ENCODE peak calls at places on chromosome 7, in nine cellular contexts. One of them, this sample, is unnamed.

GRCh38 chr7:34361663-34362250 is 296.3 kb upstream of the NPSR1 start:
- DNase-seq in activated T-cell treated with anti-CD3 and anti-CD28 coated beads, Interleukin-2, amount 50 U/mL, for 1 hour: no peak
- DNase-seq in choroid plexus epithelial cell: no peak
- DNase-seq in EL: no peak
- DNase-seq in epithelial cell of esophagus: no peak
- DNase-seq in NCI-H82: no peak
- DNase-seq in NCI-H345: no peak
- DNase-seq in stimulated activated CD8-positive, alpha-beta memory T cell treated with anti-CD3 and anti-CD28 coated beads, Interleukin-4, amount 100 ng/mL, for 48 hours: no peak
- DNase-seq in ELR: no peak
- DNase-seq in this sample: peak

GRCh38 chr7:49187543-49188268 is 263.4 kb downstream of the CDC14C start:
- DNase-seq in activated T-cell treated with anti-CD3 and anti-CD28 coated beads, Interleukin-2, amount 50 U/mL, for 1 hour: no peak
- DNase-seq in choroid plexus epithelial cell: no peak
- DNase-seq in EL: no peak
- DNase-seq in epithelial cell of esophagus: peak
- DNase-seq in NCI-H82: peak
- DNase-seq in NCI-H345: no peak
- DNase-seq in stimulated activated CD8-positive, alpha-beta memory T cell treated with anti-CD3 and anti-CD28 coated beads, Interleukin-4, amount 100 ng/mL, for 48 hours: no peak
- DNase-seq in ELR: no peak
- DNase-seq in this sample: peak

GRCh38 chr7:5442757-5443305 is 19.2 kb upstream of the TNRC18 start:
- DNase-seq in activated T-cell treated with anti-CD3 and anti-CD28 coated beads, Interleukin-2, amount 50 U/mL, for 1 hour: no peak
- DNase-seq in choroid plexus epithelial cell: no peak
- DNase-seq in EL: no peak
- DNase-seq in epithelial cell of esophagus: no peak
- DNase-seq in NCI-H82: peak
- DNase-seq in NCI-H345: no peak
- DNase-seq in stimulated activated CD8-positive, alpha-beta memory T cell treated with anti-CD3 and anti-CD28 coated beads, Interleukin-4, amount 100 ng/mL, for 48 hours: no peak
- DNase-seq in ELR: no peak
- DNase-seq in this sample: no peak

GRCh38 chr7:144670251-144670650 is 165.6 kb downstream of the TPK1 start:
- DNase-seq in activated T-cell treated with anti-CD3 and anti-CD28 coated beads, Interleukin-2, amount 50 U/mL, for 1 hour: no peak
- DNase-seq in choroid plexus epithelial cell: peak
- DNase-seq in EL: no peak
- DNase-seq in epithelial cell of esophagus: peak
- DNase-seq in NCI-H82: peak
- DNase-seq in NCI-H345: no peak
- DNase-seq in stimulated activated CD8-positive, alpha-beta memory T cell treated with anti-CD3 and anti-CD28 coated beads, Interleukin-4, amount 100 ng/mL, for 48 hours: no peak
- DNase-seq in ELR: no peak
- DNase-seq in this sample: peak

GRCh38 chr7:29414216-29414615 is 149.4 kb upstream of the PRR15 start:
- DNase-seq in activated T-cell treated with anti-CD3 and anti-CD28 coated beads, Interleukin-2, amount 50 U/mL, for 1 hour: no peak
- DNase-seq in choroid plexus epithelial cell: no peak
- DNase-seq in EL: no peak
- DNase-seq in epithelial cell of esophagus: no peak
- DNase-seq in NCI-H82: no peak
- DNase-seq in NCI-H345: no peak
- DNase-seq in stimulated activated CD8-positive, alpha-beta memory T cell treated with anti-CD3 and anti-CD28 coated beads, Interleukin-4, amount 100 ng/mL, for 48 hours: no peak
- DNase-seq in ELR: no peak
- DNase-seq in this sample: no peak

GRCh38 chr7:141262101-141262819 is 188.4 kb downstream of the TMEM178B start:
- DNase-seq in activated T-cell treated with anti-CD3 and anti-CD28 coated beads, Interleukin-2, amount 50 U/mL, for 1 hour: no peak
- DNase-seq in choroid plexus epithelial cell: peak
- DNase-seq in EL: peak
- DNase-seq in epithelial cell of esophagus: no peak
- DNase-seq in NCI-H82: no peak
- DNase-seq in NCI-H345: no peak
- DNase-seq in stimulated activated CD8-positive, alpha-beta memory T cell treated with anti-CD3 and anti-CD28 coated beads, Interleukin-4, amount 100 ng/mL, for 48 hours: no peak
- DNase-seq in ELR: peak
- DNase-seq in this sample: no peak

GRCh38 chr7:47557317-47557985 is 24.5 kb downstream of the TNS3 start:
- DNase-seq in activated T-cell treated with anti-CD3 and anti-CD28 coated beads, Interleukin-2, amount 50 U/mL, for 1 hour: no peak
- DNase-seq in choroid plexus epithelial cell: no peak
- DNase-seq in EL: peak
- DNase-seq in epithelial cell of esophagus: no peak
- DNase-seq in NCI-H82: no peak
- DNase-seq in NCI-H345: no peak
- DNase-seq in stimulated activated CD8-positive, alpha-beta memory T cell treated with anti-CD3 and anti-CD28 coated beads, Interleukin-4, amount 100 ng/mL, for 48 hours: no peak
- DNase-seq in ELR: peak
- DNase-seq in this sample: peak

GRCh38 chr7:128459394-128459878 is 3.8 kb downstream of the HILPDA start:
- DNase-seq in activated T-cell treated with anti-CD3 and anti-CD28 coated beads, Interleukin-2, amount 50 U/mL, for 1 hour: peak
- DNase-seq in choroid plexus epithelial cell: peak
- DNase-seq in EL: peak
- DNase-seq in epithelial cell of esophagus: peak
- DNase-seq in NCI-H82: peak
- DNase-seq in NCI-H345: peak
- DNase-seq in stimulated activated CD8-positive, alpha-beta memory T cell treated with anti-CD3 and anti-CD28 coated beads, Interleukin-4, amount 100 ng/mL, for 48 hours: peak
- DNase-seq in ELR: peak
- DNase-seq in this sample: peak

GRCh38 chr7:117143580-117143979 is 179.3 kb downstream of the WNT2 start:
- DNase-seq in activated T-cell treated with anti-CD3 and anti-CD28 coated beads, Interleukin-2, amount 50 U/mL, for 1 hour: no peak
- DNase-seq in choroid plexus epithelial cell: no peak
- DNase-seq in EL: peak
- DNase-seq in epithelial cell of esophagus: peak
- DNase-seq in NCI-H82: no peak
- DNase-seq in NCI-H345: no peak
- DNase-seq in stimulated activated CD8-positive, alpha-beta memory T cell treated with anti-CD3 and anti-CD28 coated beads, Interleukin-4, amount 100 ng/mL, for 48 hours: no peak
- DNase-seq in ELR: peak
- DNase-seq in this sample: no peak

GRCh38 chr7:55063633-55064032 is 44.8 kb downstream of the EGFR start:
- DNase-seq in activated T-cell treated with anti-CD3 and anti-CD28 coated beads, Interleukin-2, amount 50 U/mL, for 1 hour: no peak
- DNase-seq in choroid plexus epithelial cell: peak
- DNase-seq in EL: peak
- DNase-seq in epithelial cell of esophagus: peak
- DNase-seq in NCI-H82: no peak
- DNase-seq in NCI-H345: no peak
- DNase-seq in stimulated activated CD8-positive, alpha-beta memory T cell treated with anti-CD3 and anti-CD28 coated beads, Interleukin-4, amount 100 ng/mL, for 48 hours: no peak
- DNase-seq in ELR: peak
- DNase-seq in this sample: no peak

GRCh38 chr7:90173127-90173844 is 19.0 kb downstream of the STEAP1 start:
- DNase-seq in activated T-cell treated with anti-CD3 and anti-CD28 coated beads, Interleukin-2, amount 50 U/mL, for 1 hour: no peak
- DNase-seq in choroid plexus epithelial cell: peak
- DNase-seq in EL: no peak
- DNase-seq in epithelial cell of esophagus: no peak
- DNase-seq in NCI-H82: no peak
- DNase-seq in NCI-H345: no peak
- DNase-seq in stimulated activated CD8-positive, alpha-beta memory T cell treated with anti-CD3 and anti-CD28 coated beads, Interleukin-4, amount 100 ng/mL, for 48 hours: no peak
- DNase-seq in ELR: no peak
- DNase-seq in this sample: no peak

GRCh38 chr7:11727864-11728263 is 104.1 kb downstream of the THSD7A start:
- DNase-seq in activated T-cell treated with anti-CD3 and anti-CD28 coated beads, Interleukin-2, amount 50 U/mL, for 1 hour: no peak
- DNase-seq in choroid plexus epithelial cell: peak
- DNase-seq in EL: no peak
- DNase-seq in epithelial cell of esophagus: no peak
- DNase-seq in NCI-H82: no peak
- DNase-seq in NCI-H345: no peak
- DNase-seq in stimulated activated CD8-positive, alpha-beta memory T cell treated with anti-CD3 and anti-CD28 coated beads, Interleukin-4, amount 100 ng/mL, for 48 hours: no peak
- DNase-seq in ELR: no peak
- DNase-seq in this sample: no peak

GRCh38 chr7:41955475-41956243 is 252.8 kb upstream of the INHBA start:
- DNase-seq in activated T-cell treated with anti-CD3 and anti-CD28 coated beads, Interleukin-2, amount 50 U/mL, for 1 hour: no peak
- DNase-seq in choroid plexus epithelial cell: peak
- DNase-seq in EL: peak
- DNase-seq in epithelial cell of esophagus: peak
- DNase-seq in NCI-H82: peak
- DNase-seq in NCI-H345: no peak
- DNase-seq in stimulated activated CD8-positive, alpha-beta memory T cell treated with anti-CD3 and anti-CD28 coated beads, Interleukin-4, amount 100 ng/mL, for 48 hours: no peak
- DNase-seq in ELR: peak
- DNase-seq in this sample: peak

GRCh38 chr7:25059576-25059975 is 65.5 kb downstream of the CYCS start:
- DNase-seq in activated T-cell treated with anti-CD3 and anti-CD28 coated beads, Interleukin-2, amount 50 U/mL, for 1 hour: no peak
- DNase-seq in choroid plexus epithelial cell: no peak
- DNase-seq in EL: no peak
- DNase-seq in epithelial cell of esophagus: no peak
- DNase-seq in NCI-H82: no peak
- DNase-seq in NCI-H345: no peak
- DNase-seq in stimulated activated CD8-positive, alpha-beta memory T cell treated with anti-CD3 and anti-CD28 coated beads, Interleukin-4, amount 100 ng/mL, for 48 hours: no peak
- DNase-seq in ELR: no peak
- DNase-seq in this sample: no peak

GRCh38 chr7:50477640-50478039 is 27.5 kb upstream of the FIGNL1 start:
- DNase-seq in activated T-cell treated with anti-CD3 and anti-CD28 coated beads, Interleukin-2, amount 50 U/mL, for 1 hour: no peak
- DNase-seq in choroid plexus epithelial cell: peak
- DNase-seq in EL: no peak
- DNase-seq in epithelial cell of esophagus: no peak
- DNase-seq in NCI-H82: no peak
- DNase-seq in NCI-H345: peak
- DNase-seq in stimulated activated CD8-positive, alpha-beta memory T cell treated with anti-CD3 and anti-CD28 coated beads, Interleukin-4, amount 100 ng/mL, for 48 hours: no peak
- DNase-seq in ELR: no peak
- DNase-seq in this sample: no peak

GRCh38 chr7:47647213-47647985 is 65.5 kb upstream of the TNS3 start:
- DNase-seq in activated T-cell treated with anti-CD3 and anti-CD28 coated beads, Interleukin-2, amount 50 U/mL, for 1 hour: no peak
- DNase-seq in choroid plexus epithelial cell: no peak
- DNase-seq in EL: no peak
- DNase-seq in epithelial cell of esophagus: no peak
- DNase-seq in NCI-H82: no peak
- DNase-seq in NCI-H345: peak
- DNase-seq in stimulated activated CD8-positive, alpha-beta memory T cell treated with anti-CD3 and anti-CD28 coated beads, Interleukin-4, amount 100 ng/mL, for 48 hours: no peak
- DNase-seq in ELR: no peak
- DNase-seq in this sample: no peak

GRCh38 chr7:99127636-99128035 is 16.3 kb downstream of the SMURF1 start:
- DNase-seq in activated T-cell treated with anti-CD3 and anti-CD28 coated beads, Interleukin-2, amount 50 U/mL, for 1 hour: no peak
- DNase-seq in choroid plexus epithelial cell: no peak
- DNase-seq in EL: peak
- DNase-seq in epithelial cell of esophagus: no peak
- DNase-seq in NCI-H82: no peak
- DNase-seq in NCI-H345: no peak
- DNase-seq in stimulated activated CD8-positive, alpha-beta memory T cell treated with anti-CD3 and anti-CD28 coated beads, Interleukin-4, amount 100 ng/mL, for 48 hours: no peak
- DNase-seq in ELR: peak
- DNase-seq in this sample: no peak

GRCh38 chr7:137538361-137538762 is 194.8 kb upstream of the PTN start:
- DNase-seq in activated T-cell treated with anti-CD3 and anti-CD28 coated beads, Interleukin-2, amount 50 U/mL, for 1 hour: no peak
- DNase-seq in choroid plexus epithelial cell: peak
- DNase-seq in EL: peak
- DNase-seq in epithelial cell of esophagus: peak
- DNase-seq in NCI-H82: no peak
- DNase-seq in NCI-H345: no peak
- DNase-seq in stimulated activated CD8-positive, alpha-beta memory T cell treated with anti-CD3 and anti-CD28 coated beads, Interleukin-4, amount 100 ng/mL, for 48 hours: no peak
- DNase-seq in ELR: peak
- DNase-seq in this sample: peak

GRCh38 chr7:36155811-36156361 is 2.8 kb downstream of the EEPD1 start:
- DNase-seq in activated T-cell treated with anti-CD3 and anti-CD28 coated beads, Interleukin-2, amount 50 U/mL, for 1 hour: no peak
- DNase-seq in choroid plexus epithelial cell: peak
- DNase-seq in EL: no peak
- DNase-seq in epithelial cell of esophagus: no peak
- DNase-seq in NCI-H82: peak
- DNase-seq in NCI-H345: no peak
- DNase-seq in stimulated activated CD8-positive, alpha-beta memory T cell treated with anti-CD3 and anti-CD28 coated beads, Interleukin-4, amount 100 ng/mL, for 48 hours: no peak
- DNase-seq in ELR: no peak
- DNase-seq in this sample: no peak

GRCh38 chr7:70032673-70033072 is 434.4 kb downstream of the AUTS2 start:
- DNase-seq in activated T-cell treated with anti-CD3 and anti-CD28 coated beads, Interleukin-2, amount 50 U/mL, for 1 hour: no peak
- DNase-seq in choroid plexus epithelial cell: no peak
- DNase-seq in EL: no peak
- DNase-seq in epithelial cell of esophagus: no peak
- DNase-seq in NCI-H82: peak
- DNase-seq in NCI-H345: peak
- DNase-seq in stimulated activated CD8-positive, alpha-beta memory T cell treated with anti-CD3 and anti-CD28 coated beads, Interleukin-4, amount 100 ng/mL, for 48 hours: no peak
- DNase-seq in ELR: no peak
- DNase-seq in this sample: no peak

GRCh38 chr7:132116369-132116768 is 459.9 kb downstream of the PLXNA4 start:
- DNase-seq in activated T-cell treated with anti-CD3 and anti-CD28 coated beads, Interleukin-2, amount 50 U/mL, for 1 hour: no peak
- DNase-seq in choroid plexus epithelial cell: no peak
- DNase-seq in EL: peak
- DNase-seq in epithelial cell of esophagus: peak
- DNase-seq in NCI-H82: no peak
- DNase-seq in NCI-H345: no peak
- DNase-seq in stimulated activated CD8-positive, alpha-beta memory T cell treated with anti-CD3 and anti-CD28 coated beads, Interleukin-4, amount 100 ng/mL, for 48 hours: no peak
- DNase-seq in ELR: peak
- DNase-seq in this sample: peak

GRCh38 chr7:13920053-13920697 is 69.3 kb downstream of the ETV1 start:
- DNase-seq in activated T-cell treated with anti-CD3 and anti-CD28 coated beads, Interleukin-2, amount 50 U/mL, for 1 hour: no peak
- DNase-seq in choroid plexus epithelial cell: peak
- DNase-seq in EL: peak
- DNase-seq in epithelial cell of esophagus: peak
- DNase-seq in NCI-H82: peak
- DNase-seq in NCI-H345: peak
- DNase-seq in stimulated activated CD8-positive, alpha-beta memory T cell treated with anti-CD3 and anti-CD28 coated beads, Interleukin-4, amount 100 ng/mL, for 48 hours: no peak
- DNase-seq in ELR: peak
- DNase-seq in this sample: peak

GRCh38 chr7:149869867-149870266 is 3.9 kb upstream of the ATP6V0E2 start:
- DNase-seq in activated T-cell treated with anti-CD3 and anti-CD28 coated beads, Interleukin-2, amount 50 U/mL, for 1 hour: no peak
- DNase-seq in choroid plexus epithelial cell: no peak
- DNase-seq in EL: no peak
- DNase-seq in epithelial cell of esophagus: no peak
- DNase-seq in NCI-H82: no peak
- DNase-seq in NCI-H345: no peak
- DNase-seq in stimulated activated CD8-positive, alpha-beta memory T cell treated with anti-CD3 and anti-CD28 coated beads, Interleukin-4, amount 100 ng/mL, for 48 hours: no peak
- DNase-seq in ELR: no peak
- DNase-seq in this sample: no peak

GRCh38 chr7:100372256-100372655 is 1.0 kb upstream of the PILRA start:
- DNase-seq in activated T-cell treated with anti-CD3 and anti-CD28 coated beads, Interleukin-2, amount 50 U/mL, for 1 hour: no peak
- DNase-seq in choroid plexus epithelial cell: peak
- DNase-seq in EL: peak
- DNase-seq in epithelial cell of esophagus: peak
- DNase-seq in NCI-H82: no peak
- DNase-seq in NCI-H345: no peak
- DNase-seq in stimulated activated CD8-positive, alpha-beta memory T cell treated with anti-CD3 and anti-CD28 coated beads, Interleukin-4, amount 100 ng/mL, for 48 hours: no peak
- DNase-seq in ELR: peak
- DNase-seq in this sample: no peak

GRCh38 chr7:98178321-98178720 is 32.9 kb upstream of the BHLHA15 start:
- DNase-seq in activated T-cell treated with anti-CD3 and anti-CD28 coated beads, Interleukin-2, amount 50 U/mL, for 1 hour: no peak
- DNase-seq in choroid plexus epithelial cell: no peak
- DNase-seq in EL: no peak
- DNase-seq in epithelial cell of esophagus: peak
- DNase-seq in NCI-H82: no peak
- DNase-seq in NCI-H345: peak
- DNase-seq in stimulated activated CD8-positive, alpha-beta memory T cell treated with anti-CD3 and anti-CD28 coated beads, Interleukin-4, amount 100 ng/mL, for 48 hours: no peak
- DNase-seq in ELR: no peak
- DNase-seq in this sample: no peak

GRCh38 chr7:155375337-155376277 is 77.9 kb downstream of the INSIG1 start:
- DNase-seq in activated T-cell treated with anti-CD3 and anti-CD28 coated beads, Interleukin-2, amount 50 U/mL, for 1 hour: no peak
- DNase-seq in choroid plexus epithelial cell: peak
- DNase-seq in EL: no peak
- DNase-seq in epithelial cell of esophagus: no peak
- DNase-seq in NCI-H82: no peak
- DNase-seq in NCI-H345: no peak
- DNase-seq in stimulated activated CD8-positive, alpha-beta memory T cell treated with anti-CD3 and anti-CD28 coated beads, Interleukin-4, amount 100 ng/mL, for 48 hours: no peak
- DNase-seq in ELR: no peak
- DNase-seq in this sample: peak

GRCh38 chr7:101880536-101881443 is 63.4 kb downstream of the CUX1 start:
- DNase-seq in activated T-cell treated with anti-CD3 and anti-CD28 coated beads, Interleukin-2, amount 50 U/mL, for 1 hour: no peak
- DNase-seq in choroid plexus epithelial cell: peak
- DNase-seq in EL: peak
- DNase-seq in epithelial cell of esophagus: peak
- DNase-seq in NCI-H82: no peak
- DNase-seq in NCI-H345: no peak
- DNase-seq in stimulated activated CD8-positive, alpha-beta memory T cell treated with anti-CD3 and anti-CD28 coated beads, Interleukin-4, amount 100 ng/mL, for 48 hours: no peak
- DNase-seq in ELR: peak
- DNase-seq in this sample: peak

GRCh38 chr7:99289185-99289584 is 16.5 kb downstream of the MYH16 start:
- DNase-seq in activated T-cell treated with anti-CD3 and anti-CD28 coated beads, Interleukin-2, amount 50 U/mL, for 1 hour: no peak
- DNase-seq in choroid plexus epithelial cell: no peak
- DNase-seq in EL: no peak
- DNase-seq in epithelial cell of esophagus: no peak
- DNase-seq in NCI-H82: no peak
- DNase-seq in NCI-H345: no peak
- DNase-seq in stimulated activated CD8-positive, alpha-beta memory T cell treated with anti-CD3 and anti-CD28 coated beads, Interleukin-4, amount 100 ng/mL, for 48 hours: no peak
- DNase-seq in ELR: no peak
- DNase-seq in this sample: no peak

GRCh38 chr7:25014735-25015134 is 34.8 kb upstream of the OSBPL3 start:
- DNase-seq in activated T-cell treated with anti-CD3 and anti-CD28 coated beads, Interleukin-2, amount 50 U/mL, for 1 hour: no peak
- DNase-seq in choroid plexus epithelial cell: peak
- DNase-seq in EL: peak
- DNase-seq in epithelial cell of esophagus: peak
- DNase-seq in NCI-H82: no peak
- DNase-seq in NCI-H345: no peak
- DNase-seq in stimulated activated CD8-positive, alpha-beta memory T cell treated with anti-CD3 and anti-CD28 coated beads, Interleukin-4, amount 100 ng/mL, for 48 hours: no peak
- DNase-seq in ELR: peak
- DNase-seq in this sample: peak